ENCODE peak calls at places on chromosome 3, in nine cellular contexts. One of them, this sample, is unnamed.
A peak's percentile ranks its signal among the peaks of the same experiment; 100 is the strongest.

GRCh38 chr3:134364061-134364935 is 9.9 kb downstream of the AMOTL2 start:
- DNase-seq in T-cell: peak; percentile 7
- DNase-seq in CD8-positive, alpha-beta T cell: no peak
- DNase-seq in HCT116: peak; percentile 74
- DNase-seq in T-helper 1 cell: no peak
- DNase-seq in GM23248: peak; percentile 99
- DNase-seq in activated T-cell treated with anti-CD3 and anti-CD28 coated beads, Interleukin-2, amount 50 U/mL, for 1 hour: no peak
- DNase-seq in activated gamma-delta T cell treated with Interleukin-2 at 50 U/mL for 16 hours: peak; percentile 20
- DNase-seq in neural progenitor cell: peak; percentile 97
- DNase-seq in this sample: peak; percentile 98

GRCh38 chr3:21888656-21889055 is 137.6 kb upstream of the ZNF385D start:
- DNase-seq in T-cell: no peak
- DNase-seq in CD8-positive, alpha-beta T cell: no peak
- DNase-seq in HCT116: no peak
- DNase-seq in T-helper 1 cell: no peak
- DNase-seq in GM23248: no peak
- DNase-seq in activated T-cell treated with anti-CD3 and anti-CD28 coated beads, Interleukin-2, amount 50 U/mL, for 1 hour: no peak
- DNase-seq in activated gamma-delta T cell treated with Interleukin-2 at 50 U/mL for 16 hours: no peak
- DNase-seq in neural progenitor cell: no peak
- DNase-seq in this sample: no peak

GRCh38 chr3:190718097-190718496 is 144.4 kb downstream of the GMNC start:
- DNase-seq in T-cell: no peak
- DNase-seq in CD8-positive, alpha-beta T cell: no peak
- DNase-seq in HCT116: no peak
- DNase-seq in T-helper 1 cell: no peak
- DNase-seq in GM23248: no peak
- DNase-seq in activated T-cell treated with anti-CD3 and anti-CD28 coated beads, Interleukin-2, amount 50 U/mL, for 1 hour: no peak
- DNase-seq in activated gamma-delta T cell treated with Interleukin-2 at 50 U/mL for 16 hours: no peak
- DNase-seq in neural progenitor cell: no peak
- DNase-seq in this sample: no peak

GRCh38 chr3:140467916-140468315 is 209.9 kb upstream of the TRIM42 start:
- DNase-seq in T-cell: no peak
- DNase-seq in CD8-positive, alpha-beta T cell: no peak
- DNase-seq in HCT116: no peak
- DNase-seq in T-helper 1 cell: no peak
- DNase-seq in GM23248: no peak
- DNase-seq in activated T-cell treated with anti-CD3 and anti-CD28 coated beads, Interleukin-2, amount 50 U/mL, for 1 hour: no peak
- DNase-seq in activated gamma-delta T cell treated with Interleukin-2 at 50 U/mL for 16 hours: no peak
- DNase-seq in neural progenitor cell: no peak
- DNase-seq in this sample: no peak

GRCh38 chr3:34783881-34784280 is 855.4 kb upstream of the ARPP21 start:
- DNase-seq in T-cell: no peak
- DNase-seq in CD8-positive, alpha-beta T cell: no peak
- DNase-seq in HCT116: no peak
- DNase-seq in T-helper 1 cell: no peak
- DNase-seq in GM23248: peak; percentile 3
- DNase-seq in activated T-cell treated with anti-CD3 and anti-CD28 coated beads, Interleukin-2, amount 50 U/mL, for 1 hour: no peak
- DNase-seq in activated gamma-delta T cell treated with Interleukin-2 at 50 U/mL for 16 hours: no peak
- DNase-seq in neural progenitor cell: no peak
- DNase-seq in this sample: no peak

GRCh38 chr3:124034016-124034808 is 42.3 kb upstream of the ROPN1 start:
- DNase-seq in T-cell: no peak
- DNase-seq in CD8-positive, alpha-beta T cell: no peak
- DNase-seq in HCT116: no peak
- DNase-seq in T-helper 1 cell: no peak
- DNase-seq in GM23248: peak; percentile 59
- DNase-seq in activated T-cell treated with anti-CD3 and anti-CD28 coated beads, Interleukin-2, amount 50 U/mL, for 1 hour: peak; percentile 19
- DNase-seq in activated gamma-delta T cell treated with Interleukin-2 at 50 U/mL for 16 hours: no peak
- DNase-seq in neural progenitor cell: peak; percentile 54
- DNase-seq in this sample: peak; percentile 86

GRCh38 chr3:49751501-49751900 is 27.8 kb upstream of the GMPPB start:
- DNase-seq in T-cell: no peak
- DNase-seq in CD8-positive, alpha-beta T cell: no peak
- DNase-seq in HCT116: no peak
- DNase-seq in T-helper 1 cell: no peak
- DNase-seq in GM23248: no peak
- DNase-seq in activated T-cell treated with anti-CD3 and anti-CD28 coated beads, Interleukin-2, amount 50 U/mL, for 1 hour: no peak
- DNase-seq in activated gamma-delta T cell treated with Interleukin-2 at 50 U/mL for 16 hours: no peak
- DNase-seq in neural progenitor cell: no peak
- DNase-seq in this sample: no peak

GRCh38 chr3:69250014-69250413 is 127.6 kb upstream of the LMOD3 start:
- DNase-seq in T-cell: peak; percentile 46
- DNase-seq in CD8-positive, alpha-beta T cell: no peak
- DNase-seq in HCT116: no peak
- DNase-seq in T-helper 1 cell: no peak
- DNase-seq in GM23248: peak; percentile 23
- DNase-seq in activated T-cell treated with anti-CD3 and anti-CD28 coated beads, Interleukin-2, amount 50 U/mL, for 1 hour: peak; percentile 24
- DNase-seq in activated gamma-delta T cell treated with Interleukin-2 at 50 U/mL for 16 hours: no peak
- DNase-seq in neural progenitor cell: peak; percentile 74
- DNase-seq in this sample: peak; percentile 63

GRCh38 chr3:136068708-136069107 is 103.2 kb downstream of the PPP2R3A start:
- DNase-seq in T-cell: no peak
- DNase-seq in CD8-positive, alpha-beta T cell: no peak
- DNase-seq in HCT116: no peak
- DNase-seq in T-helper 1 cell: no peak
- DNase-seq in GM23248: peak; percentile 93
- DNase-seq in activated T-cell treated with anti-CD3 and anti-CD28 coated beads, Interleukin-2, amount 50 U/mL, for 1 hour: no peak
- DNase-seq in activated gamma-delta T cell treated with Interleukin-2 at 50 U/mL for 16 hours: no peak
- DNase-seq in neural progenitor cell: no peak
- DNase-seq in this sample: no peak

GRCh38 chr3:8482960-8483665 is 18.5 kb upstream of the LMCD1 start:
- DNase-seq in T-cell: no peak
- DNase-seq in CD8-positive, alpha-beta T cell: no peak
- DNase-seq in HCT116: no peak
- DNase-seq in T-helper 1 cell: no peak
- DNase-seq in GM23248: peak; percentile 96
- DNase-seq in activated T-cell treated with anti-CD3 and anti-CD28 coated beads, Interleukin-2, amount 50 U/mL, for 1 hour: no peak
- DNase-seq in activated gamma-delta T cell treated with Interleukin-2 at 50 U/mL for 16 hours: no peak
- DNase-seq in neural progenitor cell: no peak
- DNase-seq in this sample: no peak

GRCh38 chr3:177066068-177066467 is 131.2 kb downstream of the TBL1XR1 start:
- DNase-seq in T-cell: no peak
- DNase-seq in CD8-positive, alpha-beta T cell: no peak
- DNase-seq in HCT116: no peak
- DNase-seq in T-helper 1 cell: no peak
- DNase-seq in GM23248: no peak
- DNase-seq in activated T-cell treated with anti-CD3 and anti-CD28 coated beads, Interleukin-2, amount 50 U/mL, for 1 hour: no peak
- DNase-seq in activated gamma-delta T cell treated with Interleukin-2 at 50 U/mL for 16 hours: no peak
- DNase-seq in neural progenitor cell: no peak
- DNase-seq in this sample: no peak

GRCh38 chr3:124701687-124702086 is 28.6 kb upstream of the UMPS start:
- DNase-seq in T-cell: no peak
- DNase-seq in CD8-positive, alpha-beta T cell: no peak
- DNase-seq in HCT116: no peak
- DNase-seq in T-helper 1 cell: no peak
- DNase-seq in GM23248: peak; percentile 78
- DNase-seq in activated T-cell treated with anti-CD3 and anti-CD28 coated beads, Interleukin-2, amount 50 U/mL, for 1 hour: no peak
- DNase-seq in activated gamma-delta T cell treated with Interleukin-2 at 50 U/mL for 16 hours: no peak
- DNase-seq in neural progenitor cell: no peak
- DNase-seq in this sample: no peak

GRCh38 chr3:72011495-72011894 is 226.5 kb upstream of the PROK2 start:
- DNase-seq in T-cell: no peak
- DNase-seq in CD8-positive, alpha-beta T cell: no peak
- DNase-seq in HCT116: no peak
- DNase-seq in T-helper 1 cell: no peak
- DNase-seq in GM23248: peak; percentile 96
- DNase-seq in activated T-cell treated with anti-CD3 and anti-CD28 coated beads, Interleukin-2, amount 50 U/mL, for 1 hour: no peak
- DNase-seq in activated gamma-delta T cell treated with Interleukin-2 at 50 U/mL for 16 hours: no peak
- DNase-seq in neural progenitor cell: no peak
- DNase-seq in this sample: no peak

GRCh38 chr3:97432914-97433313 is 331.6 kb upstream of the ARL6 start:
- DNase-seq in T-cell: no peak
- DNase-seq in CD8-positive, alpha-beta T cell: no peak
- DNase-seq in HCT116: no peak
- DNase-seq in T-helper 1 cell: no peak
- DNase-seq in GM23248: no peak
- DNase-seq in activated T-cell treated with anti-CD3 and anti-CD28 coated beads, Interleukin-2, amount 50 U/mL, for 1 hour: no peak
- DNase-seq in activated gamma-delta T cell treated with Interleukin-2 at 50 U/mL for 16 hours: no peak
- DNase-seq in neural progenitor cell: no peak
- DNase-seq in this sample: no peak

GRCh38 chr3:30639937-30640336 is 33.5 kb downstream of the TGFBR2 start:
- DNase-seq in T-cell: no peak
- DNase-seq in CD8-positive, alpha-beta T cell: no peak
- DNase-seq in HCT116: no peak
- DNase-seq in T-helper 1 cell: no peak
- DNase-seq in GM23248: no peak
- DNase-seq in activated T-cell treated with anti-CD3 and anti-CD28 coated beads, Interleukin-2, amount 50 U/mL, for 1 hour: no peak
- DNase-seq in activated gamma-delta T cell treated with Interleukin-2 at 50 U/mL for 16 hours: no peak
- DNase-seq in neural progenitor cell: no peak
- DNase-seq in this sample: no peak

GRCh38 chr3:195040773-195041520 is 230.0 kb downstream of the XXYLT1 start:
- DNase-seq in T-cell: no peak
- DNase-seq in CD8-positive, alpha-beta T cell: no peak
- DNase-seq in HCT116: peak; percentile 44
- DNase-seq in T-helper 1 cell: no peak
- DNase-seq in GM23248: no peak
- DNase-seq in activated T-cell treated with anti-CD3 and anti-CD28 coated beads, Interleukin-2, amount 50 U/mL, for 1 hour: no peak
- DNase-seq in activated gamma-delta T cell treated with Interleukin-2 at 50 U/mL for 16 hours: no peak
- DNase-seq in neural progenitor cell: no peak
- DNase-seq in this sample: peak; percentile 52

GRCh38 chr3:107810195-107811071 is 280.4 kb downstream of the CD47 start:
- DNase-seq in T-cell: no peak
- DNase-seq in CD8-positive, alpha-beta T cell: no peak
- DNase-seq in HCT116: no peak
- DNase-seq in T-helper 1 cell: no peak
- DNase-seq in GM23248: peak; percentile 12
- DNase-seq in activated T-cell treated with anti-CD3 and anti-CD28 coated beads, Interleukin-2, amount 50 U/mL, for 1 hour: no peak
- DNase-seq in activated gamma-delta T cell treated with Interleukin-2 at 50 U/mL for 16 hours: no peak
- DNase-seq in neural progenitor cell: no peak
- DNase-seq in this sample: no peak

GRCh38 chr3:152073267-152073666 is 195.5 kb upstream of the MBNL1 start:
- DNase-seq in T-cell: no peak
- DNase-seq in CD8-positive, alpha-beta T cell: no peak
- DNase-seq in HCT116: no peak
- DNase-seq in T-helper 1 cell: no peak
- DNase-seq in GM23248: peak; percentile 69
- DNase-seq in activated T-cell treated with anti-CD3 and anti-CD28 coated beads, Interleukin-2, amount 50 U/mL, for 1 hour: no peak
- DNase-seq in activated gamma-delta T cell treated with Interleukin-2 at 50 U/mL for 16 hours: no peak
- DNase-seq in neural progenitor cell: no peak
- DNase-seq in this sample: no peak

GRCh38 chr3:31277582-31277981 is 255.1 kb upstream of the STT3B start:
- DNase-seq in T-cell: no peak
- DNase-seq in CD8-positive, alpha-beta T cell: no peak
- DNase-seq in HCT116: no peak
- DNase-seq in T-helper 1 cell: no peak
- DNase-seq in GM23248: peak; percentile 64
- DNase-seq in activated T-cell treated with anti-CD3 and anti-CD28 coated beads, Interleukin-2, amount 50 U/mL, for 1 hour: no peak
- DNase-seq in activated gamma-delta T cell treated with Interleukin-2 at 50 U/mL for 16 hours: no peak
- DNase-seq in neural progenitor cell: no peak
- DNase-seq in this sample: no peak

GRCh38 chr3:45841380-45841700 is 579 bp downstream of the LZTFL1 start:
- DNase-seq in T-cell: no peak
- DNase-seq in CD8-positive, alpha-beta T cell: peak; percentile 4
- DNase-seq in HCT116: no peak
- DNase-seq in T-helper 1 cell: no peak
- DNase-seq in GM23248: peak; percentile 68
- DNase-seq in activated T-cell treated with anti-CD3 and anti-CD28 coated beads, Interleukin-2, amount 50 U/mL, for 1 hour: no peak
- DNase-seq in activated gamma-delta T cell treated with Interleukin-2 at 50 U/mL for 16 hours: no peak
- DNase-seq in neural progenitor cell: peak; percentile 41
- DNase-seq in this sample: no peak

GRCh38 chr3:151871639-151872468 is 1.6 kb upstream of the SUCNR1 start:
- DNase-seq in T-cell: no peak
- DNase-seq in CD8-positive, alpha-beta T cell: no peak
- DNase-seq in HCT116: no peak
- DNase-seq in T-helper 1 cell: no peak
- DNase-seq in GM23248: no peak
- DNase-seq in activated T-cell treated with anti-CD3 and anti-CD28 coated beads, Interleukin-2, amount 50 U/mL, for 1 hour: no peak
- DNase-seq in activated gamma-delta T cell treated with Interleukin-2 at 50 U/mL for 16 hours: no peak
- DNase-seq in neural progenitor cell: no peak
- DNase-seq in this sample: no peak

GRCh38 chr3:72245183-72245811 is 460.3 kb upstream of the PROK2 start:
- DNase-seq in T-cell: no peak
- DNase-seq in CD8-positive, alpha-beta T cell: no peak
- DNase-seq in HCT116: no peak
- DNase-seq in T-helper 1 cell: no peak
- DNase-seq in GM23248: peak; percentile 35
- DNase-seq in activated T-cell treated with anti-CD3 and anti-CD28 coated beads, Interleukin-2, amount 50 U/mL, for 1 hour: no peak
- DNase-seq in activated gamma-delta T cell treated with Interleukin-2 at 50 U/mL for 16 hours: no peak
- DNase-seq in neural progenitor cell: no peak
- DNase-seq in this sample: no peak

GRCh38 chr3:138935864-138936762 is 10.8 kb downstream of the FOXL2 start:
- DNase-seq in T-cell: peak; percentile 69
- DNase-seq in CD8-positive, alpha-beta T cell: peak; percentile 60
- DNase-seq in HCT116: peak; percentile 52
- DNase-seq in T-helper 1 cell: no peak
- DNase-seq in GM23248: peak; percentile 76
- DNase-seq in activated T-cell treated with anti-CD3 and anti-CD28 coated beads, Interleukin-2, amount 50 U/mL, for 1 hour: peak; percentile 83
- DNase-seq in activated gamma-delta T cell treated with Interleukin-2 at 50 U/mL for 16 hours: peak; percentile 67
- DNase-seq in neural progenitor cell: peak; percentile 85
- DNase-seq in this sample: peak; percentile 96

GRCh38 chr3:70308760-70309159 is 3.7 kb downstream of the MDFIC2 start:
- DNase-seq in T-cell: no peak
- DNase-seq in CD8-positive, alpha-beta T cell: no peak
- DNase-seq in HCT116: no peak
- DNase-seq in T-helper 1 cell: no peak
- DNase-seq in GM23248: peak; percentile 14
- DNase-seq in activated T-cell treated with anti-CD3 and anti-CD28 coated beads, Interleukin-2, amount 50 U/mL, for 1 hour: no peak
- DNase-seq in activated gamma-delta T cell treated with Interleukin-2 at 50 U/mL for 16 hours: no peak
- DNase-seq in neural progenitor cell: peak; percentile 48
- DNase-seq in this sample: peak; percentile 9

GRCh38 chr3:59473580-59473979 is 423.8 kb upstream of the CFAP20DC start:
- DNase-seq in T-cell: no peak
- DNase-seq in CD8-positive, alpha-beta T cell: no peak
- DNase-seq in HCT116: no peak
- DNase-seq in T-helper 1 cell: no peak
- DNase-seq in GM23248: no peak
- DNase-seq in activated T-cell treated with anti-CD3 and anti-CD28 coated beads, Interleukin-2, amount 50 U/mL, for 1 hour: no peak
- DNase-seq in activated gamma-delta T cell treated with Interleukin-2 at 50 U/mL for 16 hours: no peak
- DNase-seq in neural progenitor cell: no peak
- DNase-seq in this sample: no peak

GRCh38 chr3:38173834-38174418 is 8.6 kb downstream of the OXSR1 start:
- DNase-seq in T-cell: no peak
- DNase-seq in CD8-positive, alpha-beta T cell: no peak
- DNase-seq in HCT116: no peak
- DNase-seq in T-helper 1 cell: no peak
- DNase-seq in GM23248: no peak
- DNase-seq in activated T-cell treated with anti-CD3 and anti-CD28 coated beads, Interleukin-2, amount 50 U/mL, for 1 hour: no peak
- DNase-seq in activated gamma-delta T cell treated with Interleukin-2 at 50 U/mL for 16 hours: no peak
- DNase-seq in neural progenitor cell: no peak
- DNase-seq in this sample: peak; percentile 6

GRCh38 chr3:108404409-108404808 is 106.0 kb downstream of the MYH15 start:
- DNase-seq in T-cell: no peak
- DNase-seq in CD8-positive, alpha-beta T cell: no peak
- DNase-seq in HCT116: no peak
- DNase-seq in T-helper 1 cell: no peak
- DNase-seq in GM23248: peak; percentile 28
- DNase-seq in activated T-cell treated with anti-CD3 and anti-CD28 coated beads, Interleukin-2, amount 50 U/mL, for 1 hour: no peak
- DNase-seq in activated gamma-delta T cell treated with Interleukin-2 at 50 U/mL for 16 hours: no peak
- DNase-seq in neural progenitor cell: peak; percentile 11
- DNase-seq in this sample: no peak